ENCODE peak calls at places on chromosomes 2 and 18, in seven cellular contexts. V is MCF 10A, J is K562, N is BE2C, D is epithelial cell of esophagus, G is endothelial cell of umbilical vein, Q is neural crest cell. W is an unnamed sample.

GRCh38 chr2:47304654-47305053 is 98.3 kb upstream of the MSH2 start:
- DNase-seq in J (no peak), V (no peak), D (no peak), Q (no peak), N (no peak), G (no peak), W (no peak)

GRCh38 chr2:60094450-60094929 is 459.0 kb downstream of the BCL11A start:
- DNase-seq in V (no peak), J (no peak), N (no peak), G (no peak), D (no peak), Q (no peak), W (no peak)

GRCh38 chr2:241597561-241597960 is 39.0 kb downstream of the BOK start:
- DNase-seq in Q (no peak), J (no peak), V (no peak), G (no peak), D (no peak), N (no peak), W (no peak)

GRCh38 chr2:177998006-177998405 is 74.6 kb downstream of the PDE11A start:
- DNase-seq in Q (no peak), G (no peak), D (peak), N (no peak), J (no peak), V (no peak), W (no peak)

GRCh38 chr18:8742382-8743361 is 37.3 kb downstream of the MTCL1 start:
- DNase-seq in J (no peak), V (no peak), Q (no peak), G (peak), N (no peak), D (no peak), W (no peak)

GRCh38 chr2:201931955-201932354 is 101.7 kb upstream of the FZD7 start:
- DNase-seq in Q (no peak), G (no peak), J (no peak), D (peak), N (no peak), V (no peak), W (no peak)

GRCh38 chr18:79378416-79379250 is 17.1 kb upstream of the NFATC1 start:
- DNase-seq in G (peak), V (peak), D (peak), J (peak), Q (peak), N (peak), W (peak)

GRCh38 chr2:231270221-231271114 is 72.0 kb downstream of the ARMC9 start:
- DNase-seq in G (no peak), N (peak), J (no peak), D (no peak), V (no peak), Q (no peak), W (no peak)

GRCh38 chr18:495017-495416 is 5.5 kb downstream of the COLEC12 start:
- DNase-seq in Q (no peak), D (no peak), G (no peak), V (no peak), N (no peak), J (no peak), W (no peak)

GRCh38 chr2:196913691-196914090 is 12.8 kb downstream of the PGAP1 start:
- DNase-seq in Q (no peak), G (no peak), J (no peak), D (no peak), V (no peak), N (no peak), W (no peak)

GRCh38 chr2:42046819-42047487 is 868 bp upstream of the PKDCC start:
- DNase-seq in Q (no peak), D (no peak), G (peak), V (no peak), J (no peak), N (peak), W (peak)

GRCh38 chr2:112821142-112821541 is 15.4 kb downstream of the IL1B start:
- DNase-seq in Q (no peak), V (no peak), J (no peak), D (peak), G (no peak), N (no peak), W (no peak)

GRCh38 chr2:138716183-138716582 is 64.0 kb downstream of the NXPH2 start:
- DNase-seq in V (peak), N (no peak), G (no peak), Q (no peak), J (no peak), D (peak), W (no peak)

GRCh38 chr2:73611867-73612266 is 30.4 kb downstream of the NAT8 start:
- DNase-seq in G (no peak), V (peak), D (peak), J (no peak), N (no peak), Q (no peak), W (no peak)

GRCh38 chr2:96148410-96149217 is 3.4 kb upstream of the DUSP2 start:
- DNase-seq in N (peak), G (peak), J (no peak), Q (no peak), V (peak), D (peak), W (no peak)

GRCh38 chr2:21256006-21256405 is 132.2 kb downstream of the TDRD15 start:
- DNase-seq in G (peak), N (peak), D (peak), J (peak), V (peak), Q (no peak), W (no peak)

GRCh38 chr18:23857756-23858155 is 156.8 kb upstream of the TTC39C start:
- DNase-seq in Q (no peak), D (peak), V (peak), G (peak), N (no peak), J (no peak), W (no peak)

GRCh38 chr18:76619342-76620315 is 124.6 kb upstream of the ZNF516 start:
- DNase-seq in V (peak), N (no peak), Q (peak), G (no peak), D (peak), J (no peak), W (peak)

GRCh38 chr2:168948621-168949212 is 47.6 kb downstream of the G6PC2 start:
- DNase-seq in N (no peak), J (peak), G (peak), V (peak), Q (no peak), D (peak), W (no peak)

GRCh38 chr2:101995804-101996203 is 4.0 kb downstream of the IL1R2 start:
- DNase-seq in G (no peak), V (no peak), Q (no peak), N (no peak), J (no peak), D (no peak), W (no peak)

GRCh38 chr2:20632446-20632990 is 18.4 kb downstream of the HS1BP3 start:
- DNase-seq in V (no peak), N (no peak), G (no peak), D (peak), Q (no peak), J (no peak), W (no peak)

GRCh38 chr18:12307871-12308385 is at the start of gene TUBB6:
- DNase-seq in D (peak), N (peak), J (peak), G (peak), V (peak), Q (peak), W (no peak)

GRCh38 chr18:12308386-12309100 is 502 bp downstream of the TUBB6 start:
- DNase-seq in Q (peak), G (peak), V (peak), N (peak), D (peak), J (peak), W (no peak)

GRCh38 chr18:12309683-12310198 is 1.7 kb downstream of the TUBB6 start:
- DNase-seq in N (no peak), Q (no peak), V (peak), J (no peak), D (peak), G (peak), W (no peak)

GRCh38 chr18:12312936-12313335 is 4.9 kb downstream of the TUBB6 start:
- DNase-seq in G (no peak), N (no peak), V (no peak), J (no peak), Q (no peak), D (no peak), W (no peak)

GRCh38 chr18:12310762-12311161 is 2.7 kb downstream of the TUBB6 start:
- DNase-seq in V (no peak), Q (no peak), J (peak), D (no peak), G (no peak), N (no peak), W (no peak)
- TF ChIP-seq CTCF in V (no peak), Q (no peak), J (no peak), D (no peak), G (no peak), N (no peak), W (no peak)

GRCh38 chr2:46227674-46228289 is 69.4 kb upstream of the EPAS1 start:
- DNase-seq in Q (no peak), J (no peak), N (no peak), D (no peak), G (no peak), V (no peak), W (no peak)

GRCh38 chr2:46230677-46231425 is 66.4 kb upstream of the EPAS1 start:
- DNase-seq in D (no peak), N (no peak), Q (no peak), G (no peak), V (no peak), J (no peak), W (no peak)

GRCh38 chr2:46230115-46230571 is 67.1 kb upstream of the EPAS1 start:
- DNase-seq in V (peak), J (no peak), D (peak), Q (no peak), G (no peak), N (peak), W (no peak)

GRCh38 chr2:46231721-46232120 is 65.5 kb upstream of the EPAS1 start:
- DNase-seq in D (no peak), G (no peak), Q (no peak), V (no peak), J (no peak), N (no peak), W (no peak)

GRCh38 chr2:46229134-46230063 is 67.8 kb upstream of the EPAS1 start:
- DNase-seq in V (no peak), N (no peak), D (no peak), G (no peak), Q (no peak), J (no peak), W (no peak)
- TF ChIP-seq CTCF in V (no peak), N (no peak), D (no peak), G (no peak), Q (no peak), J (no peak), W (no peak)

DNA sequence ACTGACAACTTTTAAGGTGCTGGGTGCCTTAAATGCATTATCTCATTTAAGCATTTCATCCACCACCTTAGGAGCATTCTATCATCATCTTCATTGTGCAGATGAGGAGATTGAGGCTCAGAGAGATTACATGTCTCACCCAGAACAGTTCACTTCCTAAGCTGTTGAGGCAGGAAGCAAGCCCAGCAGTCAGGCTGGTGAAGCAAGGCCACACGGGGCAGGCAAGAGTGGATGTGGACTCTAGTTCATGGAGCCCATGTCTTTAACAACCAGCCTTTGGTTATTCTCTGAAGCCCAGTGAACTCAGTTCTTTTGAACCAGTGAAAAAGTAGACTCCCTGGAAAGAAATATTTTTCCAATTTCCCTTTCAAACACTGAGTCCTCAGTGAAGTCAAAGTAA is 294.8 kb upstream of the MGAT5 start:
- DNase-seq in G (no peak), N (no peak), V (no peak), J (no peak), Q (no peak), D (no peak), W (no peak)
- TF ChIP-seq CTCF in G (no peak), N (no peak), V (no peak), J (no peak), Q (no peak), D (no peak), W (no peak)

GRCh38 chr18:51278045-51278649 is 80.7 kb upstream of the MEX3C start:
- DNase-seq in G (no peak), D (peak), J (peak), V (peak), Q (peak), N (peak), W (peak)
- TF ChIP-seq CTCF in G (peak), D (peak), J (peak), V (peak), Q (peak), N (peak), W (peak)

DNA sequence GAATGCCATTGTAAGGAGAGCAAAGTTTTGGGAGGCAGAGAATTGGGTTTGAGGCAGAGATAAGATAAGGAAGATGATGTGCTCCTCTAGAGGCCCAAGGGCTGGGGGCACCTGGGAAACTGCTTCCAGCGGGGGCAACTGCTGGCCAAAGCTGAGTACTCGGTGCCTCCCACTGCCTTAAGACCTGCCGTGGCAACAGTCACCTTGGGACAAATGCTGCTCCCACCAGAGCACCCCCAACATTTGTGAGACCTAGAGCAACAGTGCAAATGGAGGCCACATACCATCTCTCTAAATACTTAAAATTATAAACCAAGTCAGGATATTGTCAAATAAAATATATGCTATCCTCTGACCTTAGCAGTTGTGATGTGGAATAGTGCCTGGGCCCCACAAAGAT is 127.1 kb downstream of the CAPN13 start:
- DNase-seq in D (no peak), G (no peak), Q (no peak), N (no peak), V (no peak), J (no peak), W (no peak)
- TF ChIP-seq CTCF in D (no peak), G (no peak), Q (no peak), N (no peak), V (no peak), J (no peak), W (no peak)

GRCh38 chr2:167862787-167863186 is 384.6 kb downstream of the STK39 start:
- DNase-seq in J (no peak), V (peak), Q (no peak), N (no peak), G (no peak), D (peak), W (no peak)

GRCh38 chr2:167861574-167862193 is 385.7 kb downstream of the STK39 start:
- DNase-seq in D (no peak), N (no peak), G (no peak), V (no peak), Q (no peak), J (no peak), W (no peak)

GRCh38 chr2:167857406-167857805 is 390.0 kb downstream of the STK39 start:
- DNase-seq in V (no peak), G (no peak), Q (no peak), D (no peak), N (no peak), J (no peak), W (no peak)

GRCh38 chr2:167862296-167862695 is 385.1 kb downstream of the STK39 start:
- DNase-seq in J (no peak), D (no peak), Q (no peak), N (no peak), V (no peak), G (no peak), W (no peak)

GRCh38 chr2:167859676-167860075 is 387.7 kb downstream of the STK39 start:
- DNase-seq in J (no peak), G (no peak), Q (no peak), V (no peak), D (no peak), N (no peak), W (no peak)
- TF ChIP-seq CTCF in J (no peak), G (no peak), Q (no peak), V (no peak), D (no peak), N (no peak), W (no peak)

GRCh38 chr18:61893971-61894750 is 1.4 kb upstream of the RNF152 start:
- DNase-seq in G (peak), J (peak), D (peak), Q (peak), V (peak), N (peak), W (peak)
- TF ChIP-seq CTCF in G (no peak), J (no peak), D (peak), Q (peak), V (peak), N (no peak), W (peak)

W was measured in progenitor cell of endocrine pancreas.